ENCODE peak calls at places on chromosomes 6 and 20, in four cellular contexts. T is stomach; R is pancreas; F is CD4-positive, alpha-beta T cell. D is an unnamed sample.

GRCh38 chr6:146931214-146931613 is 273.0 kb upstream of the STXBP5 start:
- DNase-seq in R (no peak), T (no peak), F (no peak), D (no peak)

GRCh38 chr6:14977747-14978382 is 268.0 kb upstream of the JARID2 start:
- DNase-seq in T (no peak), F (no peak), R (no peak), D (no peak)

GRCh38 chr20:35992713-35993335 is 24.4 kb downstream of the CNBD2 start:
- DNase-seq in R (no peak), F (peak), T (peak), D (no peak)

GRCh38 chr6:137652961-137653697 is 158.9 kb upstream of the OLIG3 start:
- DNase-seq in R (no peak), F (no peak), T (no peak), D (no peak)

GRCh38 chr6:42448391-42448790 is 3.3 kb downstream of the TRERF1 start:
- DNase-seq in F (no peak), R (no peak), T (no peak), D (no peak)

GRCh38 chr6:24949020-24949569 is 13.3 kb upstream of the RIPOR2 start:
- DNase-seq in F (peak), T (no peak), R (no peak), D (no peak)

GRCh38 chr20:44714701-44715494 is at the start of gene CCN5:
- DNase-seq in R (peak), T (peak), F (no peak), D (no peak)

GRCh38 chr6:131182991-131183425 is 47.7 kb downstream of the AKAP7 start:
- DNase-seq in F (peak), R (no peak), T (no peak), D (no peak)

GRCh38 chr6:2684059-2684749 is 66.5 kb downstream of the MYLK4 start:
- DNase-seq in R (no peak), F (no peak), T (no peak), D (no peak)

GRCh38 chr20:51470907-51471411 is 71.6 kb downstream of the NFATC2 start:
- DNase-seq in T (no peak), F (no peak), R (no peak), D (no peak)

GRCh38 chr6:10733151-10733715 is 10.4 kb downstream of the TMEM14C start:
- DNase-seq in R (no peak), T (no peak), F (no peak), D (no peak)

GRCh38 chr6:24274441-24275083 is 83.3 kb downstream of the DCDC2 start:
- DNase-seq in F (no peak), T (no peak), R (no peak), D (no peak)

GRCh38 chr20:47568019-47568418 is 66.3 kb downstream of the NCOA3 start:
- DNase-seq in R (no peak), F (no peak), T (peak), D (no peak)

GRCh38 chr20:22921595-22922421 is 113.3 kb upstream of the SSTR4 start:
- DNase-seq in F (no peak), T (no peak), R (no peak), D (no peak)

GRCh38 chr6:35392111-35392702 is 49.8 kb downstream of the PPARD start:
- DNase-seq in R (peak), F (no peak), T (peak), D (peak)
- H3K27ac ChIP-seq in R (peak), F (no peak), T (peak), D (peak)

GRCh38 chr6:76702187-76702586 is 629.7 kb upstream of the IMPG1 start:
- DNase-seq in T (no peak), R (no peak), F (no peak), D (no peak)

GRCh38 chr6:76703285-76703684 is 630.8 kb upstream of the IMPG1 start:
- DNase-seq in F (no peak), R (no peak), T (no peak), D (no peak)

GRCh38 chr6:76706086-76706485 is 633.6 kb upstream of the IMPG1 start:
- DNase-seq in F (no peak), R (no peak), T (no peak), D (no peak)

GRCh38 chr6:76701610-76702009 is 629.1 kb upstream of the IMPG1 start:
- DNase-seq in F (no peak), R (no peak), T (no peak), D (no peak)

GRCh38 chr6:76703786-76704185 is 631.3 kb upstream of the IMPG1 start:
- DNase-seq in T (no peak), R (no peak), F (no peak), D (no peak)
- H3K27ac ChIP-seq in T (no peak), R (no peak), F (no peak), D (peak)

GRCh38 chr6:135505648-135506047 is 8.1 kb upstream of the AHI1 start:
- DNase-seq in T (no peak), F (no peak), R (no peak), D (no peak)
- H3K27ac ChIP-seq in T (peak), F (no peak), R (peak), D (no peak)

GRCh38 chr6:33696538-33697518 is 14.7 kb downstream of the UQCC2 start:
- DNase-seq in R (no peak), F (peak), T (peak), D (no peak)
- H3K27ac ChIP-seq in R (peak), F (peak), T (peak), D (peak)

GRCh38 chr20:25216199-25216945 is 20.9 kb downstream of the ENTPD6 start:
- DNase-seq in T (peak), R (no peak), F (no peak), D (no peak)

GRCh38 chr20:25218109-25218486 is 22.6 kb downstream of the ENTPD6 start:
- DNase-seq in R (no peak), T (no peak), F (no peak), D (no peak)

GRCh38 chr20:25218492-25218891 is 23.0 kb downstream of the ENTPD6 start:
- DNase-seq in T (peak), R (no peak), F (no peak), D (no peak)

GRCh38 chr20:25215521-25215920 is 20.0 kb downstream of the ENTPD6 start:
- DNase-seq in R (no peak), F (no peak), T (no peak), D (no peak)

DNA sequence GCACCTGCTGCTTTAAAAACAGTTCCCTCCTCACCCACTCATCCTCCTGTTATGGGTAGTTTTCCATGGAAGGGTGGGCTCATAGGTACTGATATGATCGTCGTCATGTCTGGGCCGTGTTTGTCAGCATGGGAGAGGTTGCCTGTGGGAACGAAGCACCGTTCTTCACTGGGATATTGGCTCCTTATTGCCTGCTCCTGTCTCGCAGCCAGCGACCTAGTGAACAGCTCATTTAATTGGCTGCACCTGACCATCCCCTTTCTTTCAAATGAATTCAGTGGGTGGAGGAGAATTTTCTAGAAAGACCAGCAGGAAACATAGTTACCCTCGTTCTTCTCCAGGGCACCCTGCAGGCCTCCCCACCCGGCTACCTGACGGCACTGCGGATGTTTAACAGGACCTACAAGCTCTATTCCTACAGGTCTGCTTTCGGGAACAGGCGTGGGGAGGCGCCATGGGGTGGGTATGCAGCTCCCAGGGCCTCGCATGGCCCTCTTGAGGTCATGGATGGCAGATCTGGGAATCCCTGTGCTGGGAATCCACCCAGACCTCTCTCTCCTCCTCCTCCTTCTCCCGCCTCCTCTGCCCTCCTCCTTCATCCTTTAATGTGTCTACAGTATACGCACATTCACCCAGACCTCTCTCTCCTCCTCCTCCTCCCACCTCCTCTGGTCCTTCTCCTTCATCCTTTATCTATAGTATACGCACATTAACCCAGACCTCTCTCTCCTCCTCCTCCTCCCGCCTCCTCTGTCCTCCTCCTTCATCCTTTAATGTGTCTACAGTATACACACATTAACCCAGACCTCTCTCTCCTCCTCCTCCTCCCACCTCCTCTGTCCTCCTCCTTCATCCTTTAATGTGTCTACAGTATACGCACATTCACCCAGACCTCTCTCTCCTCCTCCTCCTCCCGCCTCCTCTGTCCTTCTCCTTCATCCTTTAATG is 21.9 kb downstream of the ENTPD6 start:
- DNase-seq in F (no peak), R (no peak), T (no peak), D (no peak)
- H3K27ac ChIP-seq in F (no peak), R (no peak), T (no peak), D (no peak)

DNA sequence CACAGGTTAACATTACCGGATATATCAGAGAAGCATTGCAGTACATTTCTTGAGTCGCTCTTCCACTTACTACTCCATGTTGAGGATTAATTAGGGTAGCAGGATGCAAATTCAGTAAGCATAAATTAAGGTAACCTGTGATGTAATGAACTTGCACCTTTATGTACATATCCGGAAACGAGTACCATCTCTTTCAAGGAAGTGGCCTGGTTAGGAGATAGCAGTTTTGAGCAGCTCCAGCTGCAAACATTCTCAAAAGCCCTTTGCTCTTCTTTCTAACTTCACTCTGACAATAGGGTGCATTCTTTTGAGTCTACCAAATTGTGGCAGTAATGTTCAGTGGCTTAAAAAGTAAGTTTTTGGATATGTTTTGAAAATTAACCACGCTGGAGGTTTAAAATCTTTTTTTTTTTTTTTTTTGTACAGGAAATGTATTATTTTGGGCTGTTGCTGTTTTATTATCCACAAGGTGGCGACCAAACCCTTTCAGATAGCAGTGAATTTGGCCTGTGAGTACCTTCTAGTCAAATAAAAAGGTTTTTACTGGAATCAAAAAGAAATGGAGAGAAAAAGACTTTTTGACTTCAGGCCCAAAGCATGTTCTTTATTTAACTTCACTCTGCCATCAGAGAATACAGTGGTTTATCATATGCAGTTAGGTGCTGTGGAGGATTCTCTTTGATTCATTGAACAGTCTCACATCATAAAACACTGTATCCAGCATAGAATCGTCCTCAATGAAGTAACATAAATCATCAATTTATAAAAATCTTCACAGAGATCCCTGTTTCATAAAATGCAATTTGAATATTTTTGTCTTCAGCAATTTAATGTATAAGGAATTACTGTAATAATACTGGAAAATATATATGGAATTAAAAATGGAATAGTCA is 8.9 kb downstream of the FAM217B start:
- DNase-seq in T (no peak), F (no peak), R (no peak), D (no peak)
- H3K27ac ChIP-seq in T (peak), F (peak), R (no peak), D (peak)

DNA sequence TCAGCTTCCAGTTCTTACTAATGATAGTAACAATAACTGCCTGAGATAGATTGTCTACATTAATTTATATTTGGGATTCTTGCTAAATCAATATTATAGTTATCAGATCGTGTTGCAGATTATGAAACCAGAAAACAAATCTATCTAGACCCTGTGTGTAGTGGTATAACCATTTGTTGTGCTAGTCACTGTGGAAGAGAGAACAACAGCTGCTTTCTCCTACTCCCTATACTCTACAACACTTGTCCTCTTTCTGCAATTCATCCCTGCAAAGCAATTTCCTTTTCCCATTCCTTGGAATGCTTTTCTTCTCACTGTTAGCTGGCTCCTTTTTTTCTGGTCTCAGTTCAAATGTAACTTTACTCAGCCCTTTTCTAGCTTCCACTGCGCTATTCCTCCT is 8.3 kb downstream of the COX7A2 start:
- DNase-seq in T (no peak), F (no peak), R (no peak), D (no peak)
- H3K27ac ChIP-seq in T (no peak), F (no peak), R (no peak), D (no peak)

DNA sequence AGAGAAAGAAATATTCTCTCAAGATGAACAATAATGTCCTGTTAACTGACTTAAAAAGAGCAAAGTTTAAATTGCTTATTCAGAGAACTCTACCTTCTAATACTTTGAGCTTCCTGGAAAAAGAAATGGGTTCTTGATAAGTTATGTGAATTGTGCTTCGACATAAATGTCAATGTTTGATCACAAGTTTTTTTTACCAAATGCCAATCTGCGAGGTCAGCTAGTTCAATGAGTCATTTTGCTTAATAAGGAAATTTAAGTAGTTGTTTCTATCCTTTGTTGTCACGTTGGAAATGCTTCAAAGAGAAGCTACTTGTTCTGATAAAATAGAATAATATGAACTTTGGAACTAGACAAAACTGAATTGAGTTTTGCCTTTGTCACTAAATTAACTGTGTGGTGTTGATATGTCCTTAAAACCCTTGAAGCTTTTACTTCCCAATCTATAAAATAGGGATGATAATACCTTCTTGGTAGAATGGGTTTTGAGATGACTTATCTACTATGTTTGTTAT is 642.1 kb upstream of the FLRT3 start:
- DNase-seq in T (no peak), R (no peak), F (no peak), D (no peak)
- H3K27ac ChIP-seq in T (peak), R (peak), F (no peak), D (peak)

DNA sequence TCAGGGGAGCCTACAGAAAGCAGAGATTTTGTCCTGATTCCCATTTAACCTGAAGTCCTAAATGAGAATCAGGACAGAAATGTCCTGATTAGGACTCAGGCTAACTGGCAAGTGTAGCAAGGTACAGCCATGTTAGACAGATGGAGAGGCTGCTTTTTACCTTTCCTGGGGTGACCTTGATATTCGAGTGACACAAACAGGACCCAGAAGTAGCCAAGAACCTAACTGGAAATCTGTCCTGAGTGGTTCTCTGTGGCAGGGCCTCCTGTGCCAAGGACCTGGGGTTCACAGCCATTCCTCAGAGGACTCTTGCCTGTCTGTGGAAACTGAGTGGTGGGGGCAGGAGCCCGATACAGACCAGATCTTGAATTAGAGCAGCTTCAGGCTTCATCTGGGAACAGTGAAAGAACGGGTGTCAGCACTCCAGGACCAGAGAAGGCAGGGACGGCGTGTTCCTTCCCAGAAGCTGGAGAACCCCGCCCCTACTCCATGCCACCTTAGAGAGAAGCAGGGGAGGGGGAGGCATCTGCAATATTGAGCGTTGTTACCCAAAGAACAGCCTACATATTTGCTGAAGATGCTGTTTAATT is 4.3 kb upstream of the FUCA2 start:
- DNase-seq in T (no peak), R (no peak), F (no peak), D (no peak)
- H3K27ac ChIP-seq in T (no peak), R (no peak), F (no peak), D (no peak)

GRCh38 chr20:34082232-34082887 is 29.7 kb downstream of the EIF2S2 start:
- DNase-seq in T (no peak), F (no peak), R (no peak), D (no peak)
- H3K27ac ChIP-seq in T (peak), F (no peak), R (no peak), D (peak)